ENCODE peak calls at places on chromosomes 1 and 21, in nine cellular contexts. J is K562, E is PC-3, U is tibial artery, X is breast epithelium, H is heart left ventricle, K is dorsolateral prefrontal cortex, V is right lobe of liver, G is small intestine. A is an unnamed sample.
A peak's percentile ranks its signal among the peaks of the same experiment; 100 is the strongest.

GRCh38 chr1:80250573-80251168 is 1244.1 kb upstream of the ADGRL4 start:
- DNase-seq in U (no peak), K (no peak), E (peak; percentile 83), G (no peak), X (no peak), V (no peak), H (no peak), J (no peak), A (no peak)

GRCh38 chr1:221625026-221625425 is 116.9 kb downstream of the DUSP10 start:
- DNase-seq in X (no peak), J (no peak), E (no peak), U (no peak), V (no peak), H (no peak), G (no peak), K (no peak), A (no peak)

GRCh38 chr1:101310484-101310883 is 73.7 kb downstream of the S1PR1 start:
- DNase-seq in U (no peak), G (no peak), K (no peak), X (no peak), E (no peak), V (no peak), H (no peak), J (no peak), A (no peak)

GRCh38 chr21:31331231-31331630 is 12.8 kb downstream of the TIAM1 start:
- DNase-seq in U (no peak), H (no peak), X (no peak), G (no peak), V (no peak), J (no peak), E (no peak), K (no peak), A (no peak)

GRCh38 chr1:160519542-160520435 is 3.3 kb downstream of the SLAMF6 start:
- DNase-seq in E (peak; percentile 36), X (no peak), H (no peak), V (no peak), G (peak; percentile 77), U (no peak), K (no peak), J (peak; percentile 16), A (no peak)

GRCh38 chr1:43540653-43541071 is 10.0 kb downstream of the PTPRF start:
- DNase-seq in J (no peak), V (peak; percentile 71), U (peak; percentile 78), X (peak; percentile 68), K (no peak), H (no peak), E (no peak), G (no peak), A (peak; percentile 37)

GRCh38 chr1:229693124-229693523 is 67.1 kb downstream of the URB2 start:
- DNase-seq in E (no peak), U (no peak), K (no peak), V (no peak), H (no peak), X (no peak), G (no peak), J (no peak), A (no peak)

GRCh38 chr1:8408151-8408839 is 90.4 kb downstream of the SLC45A1 start:
- DNase-seq in U (peak; percentile 80), G (peak; percentile 95), K (no peak), J (no peak), V (peak; percentile 90), H (peak; percentile 78), X (no peak), E (peak; percentile 58), A (no peak)

GRCh38 chr1:180793451-180793850 is 119.2 kb upstream of the KIAA1614 start:
- DNase-seq in K (no peak), J (no peak), E (no peak), U (no peak), V (no peak), H (no peak), G (no peak), X (no peak), A (no peak)

GRCh38 chr1:206479164-206480125 is 9.2 kb downstream of the IKBKE start:
- DNase-seq in K (peak; percentile 73), H (peak; percentile 66), J (peak; percentile 85), X (no peak), V (peak; percentile 64), G (peak; percentile 64), U (peak; percentile 77), E (peak; percentile 95), A (no peak)

GRCh38 chr1:16618719-16619118 is 5.4 kb upstream of the NBPF1 start:
- DNase-seq in K (peak; percentile 71), G (no peak), J (peak; percentile 47), H (peak; percentile 18), X (peak; percentile 61), U (no peak), E (no peak), V (peak; percentile 65), A (peak; percentile 89)

GRCh38 chr1:115764541-115764940 is 4.0 kb downstream of the CASQ2 start:
- DNase-seq in E (peak; percentile 83), X (no peak), J (peak; percentile 24), U (no peak), K (no peak), V (peak; percentile 59), G (peak; percentile 77), H (no peak), A (no peak)

DNA sequence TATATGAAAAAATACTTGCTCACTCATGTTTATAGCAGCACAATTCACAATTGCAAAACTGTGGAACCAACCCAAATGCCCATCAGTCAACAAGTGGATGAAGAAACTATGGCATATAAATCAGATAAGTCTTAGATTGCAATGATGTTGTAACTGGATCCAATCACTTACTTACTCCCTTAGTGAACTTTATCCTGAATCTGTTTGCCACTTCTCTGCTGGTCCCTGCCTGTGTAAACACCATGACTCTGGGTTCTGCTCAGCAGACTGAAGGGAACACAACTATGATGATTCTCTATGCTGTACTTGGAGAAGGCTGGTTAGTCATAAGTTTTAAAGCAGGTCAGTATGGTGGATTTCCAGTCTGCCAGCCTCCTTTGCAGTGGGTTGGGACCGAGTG is 391.2 kb downstream of the RWDD3 start:
- DNase-seq in H (no peak), U (no peak), X (no peak), V (no peak), K (no peak), E (no peak), G (no peak), J (no peak), A (no peak)
- H3K27me3 ChIP-seq in H (no peaks in the 10 kb centered on the region), U (no peaks in the 10 kb centered on the region), X (no peaks in the 10 kb centered on the region), V (no peaks in the 10 kb centered on the region), K (no peaks in the 10 kb centered on the region), E (peaks cover 8% of the 10 kb centered on the region), G (no peaks in the 10 kb centered on the region), J (no peaks in the 10 kb centered on the region), A (no peaks in the 10 kb centered on the region)

GRCh38 chr1:11481019-11481418 is 2.1 kb downstream of the DISP3 start:
- DNase-seq in G (no peak), E (no peak), U (no peak), X (no peak), K (no peak), V (no peak), J (no peak), H (no peak), A (no peak)

GRCh38 chr1:11482904-11483479 is 4.0 kb downstream of the DISP3 start:
- DNase-seq in X (no peak), E (no peak), K (no peak), V (no peak), U (no peak), J (no peak), H (no peak), G (no peak), A (no peak)

GRCh38 chr1:11483581-11484320 is 4.8 kb downstream of the DISP3 start:
- DNase-seq in U (no peak), X (no peak), J (no peak), E (no peak), H (no peak), K (no peak), V (no peak), G (no peak), A (no peak)

GRCh38 chr1:11484321-11484655 is 5.3 kb downstream of the DISP3 start:
- DNase-seq in E (no peak), J (no peak), V (no peak), K (peak; percentile 23), U (no peak), H (no peak), G (no peak), X (no peak), A (no peak)

GRCh38 chr1:11482186-11482585 is 3.2 kb downstream of the DISP3 start:
- DNase-seq in G (no peak), H (no peak), V (no peak), E (no peak), X (no peak), U (no peak), K (no peak), J (no peak), A (no peak)
- H3K27me3 ChIP-seq in G (peaks cover 9% of the 10 kb centered on the region), H (peaks cover 66% of the 10 kb centered on the region), V (peaks cover 28% of the 10 kb centered on the region), E (peaks cover 62% of the 10 kb centered on the region), X (peaks cover 12% of the 10 kb centered on the region), U (peaks cover 100% of the 10 kb centered on the region), K (peaks cover 4% of the 10 kb centered on the region), J (peaks cover 50% of the 10 kb centered on the region), A (peaks cover 97% of the 10 kb centered on the region)

DNA sequence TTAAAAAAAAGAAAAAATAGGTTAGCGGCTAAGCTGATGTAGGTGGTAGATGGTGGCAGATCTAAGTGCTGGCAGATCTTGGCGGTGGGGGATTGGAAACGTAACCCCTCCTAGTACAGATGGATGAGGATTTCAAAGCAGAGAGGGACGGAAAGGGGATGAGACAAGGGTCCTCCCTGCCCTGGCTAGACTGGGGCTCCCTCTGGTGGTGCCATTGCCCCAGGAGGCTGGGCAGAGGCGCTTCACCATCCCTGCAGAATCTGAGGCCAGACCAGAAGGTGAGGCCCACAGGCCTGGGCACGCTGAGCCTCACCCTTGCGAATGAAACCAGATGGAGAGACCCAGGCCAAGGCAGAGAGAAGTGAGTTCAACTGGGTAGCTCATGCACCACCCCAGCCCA is 7.0 kb upstream of the PLEKHA6 start:
- DNase-seq in X (no peak), J (peak; percentile 60), G (no peak), K (no peak), U (no peak), H (no peak), V (no peak), E (peak; percentile 45), A (no peak)
- H3K27me3 ChIP-seq in X (no peaks in the 10 kb centered on the region), J (peaks cover 65% of the 10 kb centered on the region), G (no peaks in the 10 kb centered on the region), K (no peaks in the 10 kb centered on the region), U (peaks cover 18% of the 10 kb centered on the region), H (no peaks in the 10 kb centered on the region), V (no peaks in the 10 kb centered on the region), E (no peaks in the 10 kb centered on the region), A (no peaks in the 10 kb centered on the region)

GRCh38 chr1:11541956-11542355 is 63.0 kb downstream of the DISP3 start:
- DNase-seq in U (no peak), X (no peak), H (no peak), J (no peak), V (no peak), E (no peak), K (no peak), G (no peak), A (no peak)

GRCh38 chr1:11540773-11541160 is 61.8 kb downstream of the DISP3 start:
- DNase-seq in X (no peak), V (no peak), U (no peak), E (no peak), K (no peak), G (no peak), H (no peak), J (no peak), A (no peak)

GRCh38 chr1:11539850-11540772 is 61.2 kb downstream of the DISP3 start:
- DNase-seq in U (no peak), G (no peak), E (no peak), H (no peak), J (no peak), V (no peak), K (no peak), X (no peak), A (peak; percentile 43)

GRCh38 chr1:11543392-11543791 is 64.4 kb downstream of the DISP3 start:
- DNase-seq in G (no peak), U (no peak), J (no peak), E (no peak), V (no peak), K (no peak), H (no peak), X (no peak), A (no peak)

GRCh38 chr1:11541236-11541635 is 62.3 kb downstream of the DISP3 start:
- DNase-seq in H (no peak), X (no peak), J (no peak), K (no peak), E (no peak), V (no peak), G (no peak), U (no peak), A (no peak)
- H3K27me3 ChIP-seq in H (peaks cover 63% of the 10 kb centered on the region), X (no peaks in the 10 kb centered on the region), J (peaks cover 84% of the 10 kb centered on the region), K (no peaks in the 10 kb centered on the region), E (peaks cover 60% of the 10 kb centered on the region), V (no peaks in the 10 kb centered on the region), G (no peaks in the 10 kb centered on the region), U (peaks cover 82% of the 10 kb centered on the region), A (no peaks in the 10 kb centered on the region)

A was measured in left lung.